ENCODE peak calls at places on chromosome 15, in eight cellular contexts. I is coronary artery; B is CD4-positive, alpha-beta T cell; O is A172; C is activated CD4-positive, alpha-beta T cell treated with anti-CD3 and anti-CD28 coated beads for 36 hours; W is A549; P is activated CD8-positive, alpha-beta memory T cell treated with anti-CD3 and anti-CD28 coated beads for 48 hours; Q is HT-29. R is an unnamed sample.
A peak's percentile ranks its signal among the peaks of the same experiment; 100 is the strongest.

GRCh38 chr15:71186267-71186666 is 71.0 kb downstream of the THSD4 start:
- DNase-seq in I (no peak), B (no peak), O (no peak), C (no peak), W (no peak), P (no peak), Q (no peak), R (no peak)

GRCh38 chr15:60843482-60843881 is 364.5 kb upstream of the ICE2 start:
- DNase-seq in I (no peak), B (no peak), O (no peak), C (no peak), W (no peak), P (no peak), Q (no peak), R (no peak)

GRCh38 chr15:61151791-61152190 is 77.3 kb downstream of the RORA start:
- DNase-seq in I (no peak), B (no peak), O (no peak), C (no peak), W (no peak), P (no peak), Q (no peak), R (no peak)

GRCh38 chr15:84981711-84982300 is at the start of gene PDE8A:
- DNase-seq in I (peak; percentile 80), B (peak; percentile 43), O (no peak), C (peak; percentile 70), W (peak; percentile 30), P (peak; percentile 27), Q (peak; percentile 57), R (peak; percentile 14)

GRCh38 chr15:52082197-52083036 is 30.2 kb downstream of the BCL2L10 start:
- DNase-seq in I (no peak), B (no peak), O (no peak), C (no peak), W (no peak), P (no peak), Q (no peak), R (no peak)

GRCh38 chr15:76903251-76903681 is 1.9 kb downstream of the SCAPER start:
- DNase-seq in I (no peak), B (no peak), O (peak; percentile 17), C (peak; percentile 16), W (peak; percentile 66), P (no peak), Q (peak; percentile 37), R (peak; percentile 24)

GRCh38 chr15:68278345-68279217 is 1.0 kb downstream of the FEM1B start:
- DNase-seq in I (peak; percentile 86), B (no peak), O (peak; percentile 18), C (peak; percentile 24), W (peak; percentile 86), P (peak; percentile 38), Q (peak; percentile 37), R (no peak)

GRCh38 chr15:95280711-95281110 is 1049.3 kb downstream of the MCTP2 start:
- DNase-seq in I (no peak), B (no peak), O (no peak), C (no peak), W (no peak), P (no peak), Q (no peak), R (no peak)

GRCh38 chr15:85621096-85621495 is 173.6 kb downstream of the KLHL25 start:
- DNase-seq in I (no peak), B (no peak), O (no peak), C (peak; percentile 32), W (no peak), P (no peak), Q (no peak), R (no peak)

GRCh38 chr15:50377867-50378751 is 23.1 kb upstream of the GABPB1 start:
- DNase-seq in I (no peak), B (no peak), O (no peak), C (no peak), W (no peak), P (no peak), Q (no peak), R (no peak)

GRCh38 chr15:74610302-74610951 is 5.2 kb upstream of the CLK3 start:
- DNase-seq in I (no peak), B (no peak), O (no peak), C (no peak), W (no peak), P (no peak), Q (no peak), R (no peak)

GRCh38 chr15:50051811-50052419 is 67.1 kb downstream of the ATP8B4 start:
- DNase-seq in I (no peak), B (no peak), O (peak; percentile 50), C (peak; percentile 58), W (peak; percentile 87), P (no peak), Q (peak; percentile 70), R (peak; percentile 32)

GRCh38 chr15:94701281-94701985 is 470.1 kb downstream of the MCTP2 start:
- DNase-seq in I (no peak), B (no peak), O (peak; percentile 4), C (no peak), W (no peak), P (no peak), Q (no peak), R (no peak)

GRCh38 chr15:38683382-38684242 is 119.0 kb upstream of the RASGRP1 start:
- DNase-seq in I (no peak), B (peak; percentile 62), O (peak; percentile 49), C (peak; percentile 86), W (peak; percentile 38), P (no peak), Q (peak; percentile 63), R (peak; percentile 43)

GRCh38 chr15:51782357-51782896 is 31.0 kb downstream of the TMOD2 start:
- DNase-seq in I (no peak), B (no peak), O (no peak), C (no peak), W (peak; percentile 72), P (no peak), Q (peak; percentile 75), R (peak; percentile 22)

GRCh38 chr15:99324082-99324620 is 72.9 kb downstream of the LRRC28 start:
- DNase-seq in I (no peak), B (no peak), O (peak; percentile 75), C (peak; percentile 19), W (peak; percentile 92), P (no peak), Q (no peak), R (no peak)

GRCh38 chr15:71784719-71785118 is 25.6 kb upstream of the NR2E3 start:
- DNase-seq in I (peak; percentile 56), B (no peak), O (no peak), C (peak; percentile 40), W (no peak), P (no peak), Q (no peak), R (no peak)

GRCh38 chr15:93200448-93201226 is 111.6 kb upstream of the RGMA start:
- DNase-seq in I (no peak), B (no peak), O (no peak), C (no peak), W (no peak), P (no peak), Q (no peak), R (no peak)

GRCh38 chr15:91522609-91523332 is 330.7 kb upstream of the SLCO3A1 start:
- DNase-seq in I (no peak), B (no peak), O (no peak), C (no peak), W (peak; percentile 59), P (no peak), Q (peak; percentile 71), R (no peak)

GRCh38 chr15:60275624-60276023 is 122.2 kb downstream of the ANXA2 start:
- DNase-seq in I (no peak), B (no peak), O (peak; percentile 2), C (no peak), W (no peak), P (no peak), Q (no peak), R (no peak)

GRCh38 chr15:66845266-66845785 is 143.3 kb downstream of the SMAD6 start:
- DNase-seq in I (no peak), B (no peak), O (no peak), C (no peak), W (no peak), P (no peak), Q (no peak), R (no peak)

GRCh38 chr15:79978694-79979519 is 7.9 kb upstream of the BCL2A1 start:
- DNase-seq in I (no peak), B (no peak), O (no peak), C (peak; percentile 39), W (no peak), P (no peak), Q (no peak), R (no peak)

GRCh38 chr15:36371509-36371908 is 207.9 kb upstream of the CDIN1 start:
- DNase-seq in I (no peak), B (no peak), O (peak; percentile 68), C (no peak), W (no peak), P (no peak), Q (peak; percentile 25), R (no peak)

GRCh38 chr15:76071816-76072215 is 12.0 kb downstream of the TMEM266 start:
- DNase-seq in I (no peak), B (no peak), O (no peak), C (no peak), W (no peak), P (no peak), Q (no peak), R (no peak)

GRCh38 chr15:61075741-61076140 is 153.4 kb downstream of the RORA start:
- DNase-seq in I (no peak), B (no peak), O (no peak), C (no peak), W (no peak), P (no peak), Q (no peak), R (no peak)

GRCh38 chr15:67783303-67783702 is 42.0 kb upstream of the SKOR1 start:
- DNase-seq in I (no peak), B (peak; percentile 57), O (no peak), C (peak; percentile 64), W (no peak), P (no peak), Q (no peak), R (no peak)

GRCh38 chr15:73936181-73936580 is 9.9 kb downstream of the LOXL1 start:
- DNase-seq in I (no peak), B (no peak), O (no peak), C (no peak), W (no peak), P (no peak), Q (peak; percentile 66), R (no peak)

GRCh38 chr15:45326776-45327175 is 51.6 kb downstream of the GATM start:
- DNase-seq in I (no peak), B (no peak), O (no peak), C (no peak), W (no peak), P (no peak), Q (no peak), R (no peak)

GRCh38 chr15:33330931-33331330 is 20.2 kb downstream of the RYR3 start:
- DNase-seq in I (no peak), B (no peak), O (no peak), C (no peak), W (no peak), P (no peak), Q (no peak), R (no peak)

GRCh38 chr15:92884813-92885461 is 15.2 kb upstream of the CHD2 start:
- DNase-seq in I (no peak), B (no peak), O (peak; percentile 30), C (no peak), W (peak; percentile 48), P (no peak), Q (peak; percentile 73), R (no peak)

GRCh38 chr15:63628123-63628822 is 31.1 kb downstream of the FBXL22 start:
- DNase-seq in I (no peak), B (no peak), O (no peak), C (no peak), W (no peak), P (no peak), Q (no peak), R (no peak)